ENCODE peak calls at places on chromosome 2, in nine cellular contexts. M is IMR-90, G is fibroblast of lung, V is NCI-H1417, W is psoas muscle, O is epithelial cell of prostate, E is midbrain, A is Kasumi-1, X is MV-4-11. P is an unnamed sample.
A peak's percentile ranks its signal among the peaks of the same experiment; 100 is the strongest.

GRCh38 chr2:29304399-29304798 is 189.2 kb downstream of the CLIP4 start:
- DNase-seq in X (no peak), E (no peak), G (peak; percentile 42), O (no peak), A (no peak), W (no peak), V (no peak), M (no peak), P (no peak)

GRCh38 chr2:152525277-152525838 is 190.4 kb downstream of the FMNL2 start:
- DNase-seq in A (no peak), E (peak; percentile 58), G (peak; percentile 77), W (peak; percentile 26), V (no peak), O (no peak), X (no peak), M (peak; percentile 64), P (no peak)

GRCh38 chr2:129849559-129850160 is 129.8 kb upstream of the RAB6C start:
- DNase-seq in G (peak; percentile 58), V (no peak), A (peak; percentile 90), X (peak; percentile 65), O (peak; percentile 18), M (peak; percentile 78), E (peak; percentile 67), W (no peak), P (no peak)

GRCh38 chr2:48312126-48312525 is 217.8 kb upstream of the STON1 start:
- DNase-seq in W (no peak), G (peak; percentile 23), O (peak; percentile 94), V (no peak), M (no peak), A (no peak), X (no peak), E (no peak), P (no peak)

GRCh38 chr2:158015428-158016076 is 86.1 kb upstream of the UPP2 start:
- DNase-seq in V (no peak), E (no peak), M (no peak), O (no peak), W (no peak), A (no peak), X (no peak), G (no peak), P (no peak)

GRCh38 chr2:168035458-168035857 is 211.9 kb downstream of the STK39 start:
- DNase-seq in A (no peak), V (no peak), M (no peak), X (no peak), O (no peak), W (no peak), E (no peak), G (no peak), P (no peak)

GRCh38 chr2:221254281-221254680 is 317.8 kb downstream of the EPHA4 start:
- DNase-seq in M (no peak), O (no peak), V (no peak), E (no peak), G (peak; percentile 11), A (no peak), X (no peak), W (no peak), P (no peak)

GRCh38 chr2:26103752-26104151 is 69.1 kb upstream of the GAREM2 start:
- DNase-seq in G (no peak), E (no peak), O (no peak), A (no peak), M (no peak), W (no peak), X (no peak), V (no peak), P (no peak)

GRCh38 chr2:109280804-109281203 is 151.8 kb downstream of the SH3RF3 start:
- DNase-seq in W (no peak), V (no peak), A (no peak), G (no peak), O (no peak), E (no peak), M (no peak), X (no peak), P (no peak)

GRCh38 chr2:233053928-233054774 is 6.0 kb upstream of the INPP5D start:
- DNase-seq in A (peak; percentile 15), O (no peak), E (peak; percentile 40), W (peak; percentile 62), X (no peak), V (peak; percentile 12), G (peak; percentile 25), M (peak; percentile 23), P (peak; percentile 84)

GRCh38 chr2:106904242-106904641 is 18.3 kb upstream of the ST6GAL2 start:
- DNase-seq in X (no peak), E (no peak), M (no peak), V (no peak), A (no peak), O (no peak), G (no peak), W (no peak), P (no peak)

GRCh38 chr2:216583157-216583556 is 50.1 kb upstream of the IGFBP2 start:
- DNase-seq in A (no peak), X (no peak), G (peak; percentile 99), W (no peak), V (no peak), O (peak; percentile 14), M (peak; percentile 99), E (no peak), P (no peak)

GRCh38 chr2:197248623-197249022 is 62.0 kb downstream of the ANKRD44 start:
- DNase-seq in W (no peak), M (peak; percentile 20), X (peak; percentile 80), V (no peak), A (peak; percentile 82), E (peak; percentile 11), G (peak; percentile 18), O (no peak), P (no peak)

GRCh38 chr2:52396836-52397235 is 1364.9 kb upstream of the NRXN1 start:
- DNase-seq in V (no peak), O (no peak), A (no peak), E (no peak), X (no peak), W (no peak), M (no peak), G (no peak), P (no peak)

GRCh38 chr2:127100261-127101047 is 6.5 kb downstream of the BIN1 start:
- DNase-seq in O (no peak), W (peak; percentile 47), E (no peak), A (no peak), X (no peak), M (peak; percentile 19), V (no peak), G (peak; percentile 40), P (peak; percentile 46)

GRCh38 chr2:237495521-237496117 is 8.6 kb downstream of the MLPH start:
- DNase-seq in E (no peak), W (no peak), O (no peak), M (no peak), V (no peak), X (no peak), A (no peak), G (no peak), P (no peak)

GRCh38 chr2:23412556-23413155 is 27.7 kb downstream of the KLHL29 start:
- DNase-seq in M (peak; percentile 82), V (no peak), G (peak; percentile 84), W (no peak), A (no peak), X (no peak), O (no peak), E (no peak), P (peak; percentile 14)

GRCh38 chr2:199659207-199659606 is 191.8 kb downstream of the FTCDNL1 start:
- DNase-seq in X (peak; percentile 16), V (peak; percentile 35), A (no peak), M (peak; percentile 3), G (peak; percentile 56), E (peak; percentile 55), O (no peak), W (peak; percentile 22), P (peak; percentile 85)

GRCh38 chr2:83055338-83056010 is 1403.6 kb downstream of the SUCLG1 start:
- DNase-seq in V (no peak), W (no peak), M (peak; percentile 86), X (peak; percentile 9), E (no peak), O (peak; percentile 43), A (peak; percentile 84), G (peak; percentile 86), P (no peak)

GRCh38 chr2:11377915-11378649 is 33.6 kb upstream of the ROCK2 start:
- DNase-seq in V (no peak), M (peak; percentile 79), E (no peak), W (no peak), X (peak; percentile 30), O (no peak), A (no peak), G (no peak), P (no peak)

GRCh38 chr2:233343171-233343705 is 11.1 kb upstream of the DGKD start:
- DNase-seq in O (no peak), E (no peak), W (no peak), A (no peak), G (no peak), X (peak; percentile 34), V (no peak), M (no peak), P (no peak)

GRCh38 chr2:162063899-162064298 is 10.1 kb downstream of the DPP4 start:
- DNase-seq in E (no peak), V (no peak), A (no peak), G (no peak), X (no peak), M (no peak), W (no peak), O (no peak), P (no peak)

GRCh38 chr2:227703961-227704360 is 13.9 kb downstream of the SLC19A3 start:
- DNase-seq in A (no peak), G (peak; percentile 35), M (peak; percentile 13), E (no peak), V (no peak), X (no peak), W (no peak), O (no peak), P (no peak)

GRCh38 chr2:55090702-55091101 is 40.5 kb upstream of the RTN4 start:
- DNase-seq in M (peak; percentile 77), W (no peak), O (no peak), X (peak; percentile 86), G (no peak), A (peak; percentile 44), E (no peak), V (no peak), P (no peak)

GRCh38 chr2:131036696-131037397 is 56.4 kb downstream of the FAM168B start:
- DNase-seq in W (no peak), V (no peak), M (no peak), E (no peak), X (no peak), G (no peak), A (no peak), O (no peak), P (no peak)

GRCh38 chr2:17518212-17519154 is at the start of gene RAD51AP2:
- DNase-seq in M (peak; percentile 66), W (peak; percentile 87), E (peak; percentile 45), A (no peak), V (peak; percentile 25), X (peak; percentile 83), G (peak; percentile 95), O (no peak), P (peak; percentile 96)

GRCh38 chr2:130796280-130796679 is 40.4 kb upstream of the ARHGEF4 start:
- DNase-seq in E (no peak), G (no peak), A (no peak), V (no peak), M (no peak), W (no peak), X (peak; percentile 32), O (no peak), P (no peak)

P was measured in ecto neural progenitor cell.